ENCODE peak calls at places on chromosomes 13 and 19, in six cellular contexts. One of them, this sample, is unnamed.
A peak's percentile ranks its signal among the peaks of the same experiment; 100 is the strongest.

GRCh38 chr19:41144403-41144802 is 30.2 kb downstream of the CYP2F1 start:
- DNase-seq in PC-3: peak; percentile 85
- DNase-seq in fibroblast of lung: peak; percentile 60
- DNase-seq in heart right ventricle: peak; percentile 69
- DNase-seq in adrenal gland: peak; percentile 74
- DNase-seq in mucosa of descending colon: peak; percentile 99
- DNase-seq in this sample: peak; percentile 69

GRCh38 chr13:30679483-30680330 is 55.6 kb upstream of the ALOX5AP start:
- DNase-seq in fibroblast of lung: peak; percentile 31
- DNase-seq in PC-3: peak; percentile 27
- DNase-seq in adrenal gland: no peak
- DNase-seq in heart right ventricle: no peak
- DNase-seq in mucosa of descending colon: no peak
- DNase-seq in this sample: peak; percentile 56

GRCh38 chr19:32702010-32702409 is 10.4 kb downstream of the NUDT19 start:
- DNase-seq in adrenal gland: peak; percentile 38
- DNase-seq in heart right ventricle: no peak
- DNase-seq in fibroblast of lung: peak; percentile 17
- DNase-seq in mucosa of descending colon: no peak
- DNase-seq in PC-3: no peak
- DNase-seq in this sample: no peak

GRCh38 chr19:12544401-12544876 is 6.8 kb downstream of the ZNF564 start:
- DNase-seq in PC-3: no peak
- DNase-seq in heart right ventricle: no peak
- DNase-seq in adrenal gland: no peak
- DNase-seq in mucosa of descending colon: no peak
- DNase-seq in fibroblast of lung: peak; percentile 90
- DNase-seq in this sample: peak; percentile 40

GRCh38 chr19:3179739-3180293 is 1.2 kb downstream of the S1PR4 start:
- DNase-seq in fibroblast of lung: no peak
- DNase-seq in adrenal gland: no peak
- DNase-seq in mucosa of descending colon: no peak
- DNase-seq in PC-3: no peak
- DNase-seq in heart right ventricle: no peak
- DNase-seq in this sample: no peak

GRCh38 chr13:75872970-75873369 is 236.8 kb downstream of the LMO7 start:
- DNase-seq in adrenal gland: no peak
- DNase-seq in heart right ventricle: no peak
- DNase-seq in mucosa of descending colon: no peak
- DNase-seq in fibroblast of lung: no peak
- DNase-seq in PC-3: no peak
- DNase-seq in this sample: no peak

GRCh38 chr13:81409284-81409683 is 1068.4 kb upstream of the SPRY2 start:
- DNase-seq in PC-3: peak; percentile 29
- DNase-seq in adrenal gland: no peak
- DNase-seq in mucosa of descending colon: no peak
- DNase-seq in fibroblast of lung: no peak
- DNase-seq in heart right ventricle: no peak
- DNase-seq in this sample: no peak

GRCh38 chr19:32287811-32288227 is 57.6 kb upstream of the ZNF507 start:
- DNase-seq in PC-3: peak; percentile 60
- DNase-seq in heart right ventricle: peak; percentile 74
- DNase-seq in adrenal gland: peak; percentile 44
- DNase-seq in fibroblast of lung: peak; percentile 8
- DNase-seq in mucosa of descending colon: peak; percentile 88
- DNase-seq in this sample: peak; percentile 37

GRCh38 chr13:24500977-24501376 is 11.6 kb downstream of the PARP4 start:
- DNase-seq in PC-3: peak; percentile 60
- DNase-seq in heart right ventricle: no peak
- DNase-seq in mucosa of descending colon: no peak
- DNase-seq in fibroblast of lung: peak; percentile 87
- DNase-seq in adrenal gland: no peak
- DNase-seq in this sample: peak; percentile 56

GRCh38 chr19:2820112-2820702 is 539 bp downstream of the ZNF554 start:
- DNase-seq in PC-3: no peak
- DNase-seq in mucosa of descending colon: no peak
- DNase-seq in fibroblast of lung: no peak
- DNase-seq in heart right ventricle: no peak
- DNase-seq in adrenal gland: no peak
- DNase-seq in this sample: no peak

GRCh38 chr19:39064405-39064804 is 19.8 kb upstream of the ACP7 start:
- DNase-seq in PC-3: no peak
- DNase-seq in heart right ventricle: no peak
- DNase-seq in adrenal gland: no peak
- DNase-seq in mucosa of descending colon: no peak
- DNase-seq in fibroblast of lung: no peak
- DNase-seq in this sample: no peak

GRCh38 chr13:60509601-60510386 is 112.8 kb downstream of the TDRD3 start:
- DNase-seq in adrenal gland: no peak
- DNase-seq in mucosa of descending colon: no peak
- DNase-seq in heart right ventricle: no peak
- DNase-seq in fibroblast of lung: peak; percentile 40
- DNase-seq in PC-3: peak; percentile 5
- DNase-seq in this sample: peak; percentile 14

GRCh38 chr13:67023088-67023893 is 206.8 kb downstream of the PCDH9 start:
- DNase-seq in heart right ventricle: no peak
- DNase-seq in PC-3: peak; percentile 21
- DNase-seq in adrenal gland: no peak
- DNase-seq in fibroblast of lung: peak; percentile 98
- DNase-seq in mucosa of descending colon: no peak
- DNase-seq in this sample: peak; percentile 96

GRCh38 chr13:23584275-23584674 is 14.1 kb downstream of the TNFRSF19 start:
- DNase-seq in fibroblast of lung: no peak
- DNase-seq in heart right ventricle: no peak
- DNase-seq in PC-3: no peak
- DNase-seq in mucosa of descending colon: no peak
- DNase-seq in adrenal gland: no peak
- DNase-seq in this sample: no peak

GRCh38 chr19:39506944-39507714 is 7.8 kb upstream of the SELENOV start:
- DNase-seq in PC-3: peak; percentile 67
- DNase-seq in adrenal gland: no peak
- DNase-seq in fibroblast of lung: peak; percentile 69
- DNase-seq in mucosa of descending colon: peak; percentile 18
- DNase-seq in heart right ventricle: no peak
- DNase-seq in this sample: peak; percentile 68

GRCh38 chr13:20391597-20392452 is 133.8 kb downstream of the CRYL1 start:
- DNase-seq in heart right ventricle: no peak
- DNase-seq in fibroblast of lung: no peak
- DNase-seq in mucosa of descending colon: no peak
- DNase-seq in adrenal gland: no peak
- DNase-seq in PC-3: peak; percentile 76
- DNase-seq in this sample: no peak

GRCh38 chr19:43078311-43078710 is 4.2 kb downstream of the PSG2 start:
- DNase-seq in mucosa of descending colon: no peak
- DNase-seq in heart right ventricle: no peak
- DNase-seq in adrenal gland: no peak
- DNase-seq in fibroblast of lung: peak; percentile 87
- DNase-seq in PC-3: peak; percentile 56
- DNase-seq in this sample: no peak

GRCh38 chr13:39035799-39036198 is 2.1 kb downstream of the PROSER1 start:
- DNase-seq in fibroblast of lung: no peak
- DNase-seq in heart right ventricle: no peak
- DNase-seq in PC-3: no peak
- DNase-seq in mucosa of descending colon: no peak
- DNase-seq in adrenal gland: no peak
- DNase-seq in this sample: no peak

GRCh38 chr13:29081036-29081435 is 260.9 kb downstream of the MTUS2 start:
- DNase-seq in adrenal gland: no peak
- DNase-seq in mucosa of descending colon: no peak
- DNase-seq in PC-3: no peak
- DNase-seq in fibroblast of lung: no peak
- DNase-seq in heart right ventricle: no peak
- DNase-seq in this sample: no peak
- TF ChIP-seq CTCF in adrenal gland: no peak
- TF ChIP-seq CTCF in mucosa of descending colon: no peak
- TF ChIP-seq CTCF in PC-3: no peak
- TF ChIP-seq CTCF in fibroblast of lung: no peak
- TF ChIP-seq CTCF in heart right ventricle: no peak
- TF ChIP-seq CTCF in this sample: no peak

GRCh38 chr13:49679244-49679643 is 12.0 kb downstream of the EBPL start:
- DNase-seq in mucosa of descending colon: peak; percentile 29
- DNase-seq in heart right ventricle: no peak
- DNase-seq in PC-3: no peak
- DNase-seq in fibroblast of lung: peak; percentile 20
- DNase-seq in adrenal gland: no peak
- DNase-seq in this sample: peak; percentile 31
- TF ChIP-seq CTCF in mucosa of descending colon: no peak
- TF ChIP-seq CTCF in heart right ventricle: no peak
- TF ChIP-seq CTCF in PC-3: peak; percentile 33
- TF ChIP-seq CTCF in fibroblast of lung: peak; percentile 18
- TF ChIP-seq CTCF in adrenal gland: no peak
- TF ChIP-seq CTCF in this sample: peak; percentile 33

DNA sequence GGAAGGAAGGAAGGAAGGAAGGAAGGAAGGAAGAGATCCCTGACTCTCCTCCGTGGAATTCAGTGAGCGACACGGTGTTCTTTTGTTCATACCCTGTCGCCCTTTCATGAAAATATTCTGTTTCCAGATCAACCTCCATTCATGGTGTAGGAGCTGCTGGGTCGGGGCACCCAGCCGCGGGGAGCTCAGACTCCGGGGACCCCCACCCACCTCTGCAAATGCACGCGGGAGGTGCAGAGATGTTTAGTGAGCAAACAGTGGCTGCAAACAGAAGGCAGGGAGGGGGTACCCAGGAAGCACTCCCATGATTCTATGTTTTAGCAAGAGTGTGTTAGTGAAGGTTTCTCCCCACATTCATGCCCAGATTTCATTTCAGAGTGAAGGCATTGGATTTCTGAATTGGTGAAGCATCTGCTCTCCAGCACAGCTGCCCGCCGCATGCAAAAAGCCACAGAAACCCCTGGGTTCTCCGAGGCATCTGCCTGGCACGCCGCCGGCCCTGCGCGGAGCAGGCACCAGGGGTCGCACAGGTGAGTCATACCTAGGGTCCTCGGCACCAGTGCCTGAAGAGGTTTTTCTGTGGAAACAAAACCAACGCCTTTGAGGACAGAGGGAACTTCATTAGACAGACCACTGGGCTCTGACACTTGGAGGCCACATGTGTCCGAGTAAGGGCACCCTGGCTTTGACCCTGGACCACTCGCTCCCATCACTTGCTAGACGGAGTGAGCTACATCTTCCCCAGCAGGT is 80.6 kb downstream of the ZNF557 start:
- DNase-seq in fibroblast of lung: no peak
- DNase-seq in adrenal gland: no peak
- DNase-seq in PC-3: no peak
- DNase-seq in mucosa of descending colon: no peak
- DNase-seq in heart right ventricle: no peak
- DNase-seq in this sample: no peak
- TF ChIP-seq CTCF in fibroblast of lung: no peak
- TF ChIP-seq CTCF in adrenal gland: no peak
- TF ChIP-seq CTCF in PC-3: no peak
- TF ChIP-seq CTCF in mucosa of descending colon: no peak
- TF ChIP-seq CTCF in heart right ventricle: no peak
- TF ChIP-seq CTCF in this sample: no peak

GRCh38 chr19:51407631-51408131 is 9.8 kb downstream of the SIGLEC10 start:
- DNase-seq in fibroblast of lung: no peak
- DNase-seq in mucosa of descending colon: peak; percentile 54
- DNase-seq in heart right ventricle: no peak
- DNase-seq in PC-3: peak; percentile 63
- DNase-seq in adrenal gland: no peak
- DNase-seq in this sample: no peak
- TF ChIP-seq CTCF in fibroblast of lung: peak; percentile 38
- TF ChIP-seq CTCF in mucosa of descending colon: peak; percentile 19
- TF ChIP-seq CTCF in heart right ventricle: peak; percentile 30
- TF ChIP-seq CTCF in PC-3: peak; percentile 58
- TF ChIP-seq CTCF in adrenal gland: peak; percentile 53
- TF ChIP-seq CTCF in this sample: peak; percentile 38

DNA sequence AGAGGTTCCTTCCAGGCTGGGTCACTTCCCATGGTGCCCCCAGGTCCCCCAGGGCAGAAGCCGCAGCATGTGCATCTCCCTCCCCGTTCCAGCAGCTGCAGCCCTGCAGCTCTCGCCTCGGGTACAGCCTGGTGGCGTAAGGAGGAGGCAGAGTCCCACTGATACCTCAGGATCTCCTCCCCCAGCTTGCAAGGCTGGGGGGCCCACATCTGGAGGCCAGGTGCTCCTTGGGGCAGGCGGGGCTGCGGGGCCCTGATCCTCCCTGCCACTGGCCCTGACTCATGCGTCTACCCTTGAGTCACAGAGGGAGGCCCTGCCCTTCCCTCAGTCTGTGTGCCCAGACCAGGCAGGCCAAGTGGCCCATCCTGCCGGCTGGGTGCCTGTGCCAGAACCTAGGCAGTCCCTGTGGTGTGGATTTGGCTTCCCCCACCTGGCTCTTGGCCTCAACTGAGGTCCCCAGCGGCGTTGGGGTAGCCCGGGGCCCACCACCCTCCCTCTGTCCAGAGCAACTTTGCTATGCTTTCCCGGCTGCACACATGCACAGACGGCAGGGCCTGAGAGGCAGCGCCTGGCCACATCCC is 12.8 kb downstream of the YIPF2 start:
- DNase-seq in fibroblast of lung: peak; percentile 81
- DNase-seq in adrenal gland: peak; percentile 84
- DNase-seq in heart right ventricle: no peak
- DNase-seq in PC-3: peak; percentile 88
- DNase-seq in mucosa of descending colon: no peak
- DNase-seq in this sample: peak; percentile 74
- TF ChIP-seq CTCF in fibroblast of lung: peak; percentile 25
- TF ChIP-seq CTCF in adrenal gland: no peak
- TF ChIP-seq CTCF in heart right ventricle: no peak
- TF ChIP-seq CTCF in PC-3: no peak
- TF ChIP-seq CTCF in mucosa of descending colon: no peak
- TF ChIP-seq CTCF in this sample: no peak